ENCODE peak calls at places on chromosome 9, in ten cellular contexts. One of them, this sample, is unnamed.

GRCh38 chr9:123712399-123712798 is 217.5 kb downstream of the DENND1A start:
- DNase-seq in natural killer cell: no peak
- DNase-seq in HS-5: no peak
- DNase-seq in anterior cingulate cortex: no peak
- DNase-seq in T1000: no peak
- DNase-seq in cardiac fibroblast: peak; percentile 20
- DNase-seq in 8988T: no peak
- DNase-seq in head of caudate nucleus: no peak
- DNase-seq in CD4-positive, alpha-beta T cell: no peak
- DNase-seq in activated CD8-positive, alpha-beta memory T cell treated with anti-CD3 and anti-CD28 coated beads for 24 hours: no peak
- DNase-seq in this sample: peak; percentile 51

GRCh38 chr9:113742471-113742870 is 133.6 kb upstream of the ZNF618 start:
- DNase-seq in HS-5: no peak
- DNase-seq in T1000: no peak
- DNase-seq in CD4-positive, alpha-beta T cell: no peak
- DNase-seq in activated CD8-positive, alpha-beta memory T cell treated with anti-CD3 and anti-CD28 coated beads for 24 hours: no peak
- DNase-seq in cardiac fibroblast: no peak
- DNase-seq in natural killer cell: no peak
- DNase-seq in 8988T: no peak
- DNase-seq in anterior cingulate cortex: no peak
- DNase-seq in head of caudate nucleus: no peak
- DNase-seq in this sample: no peak

GRCh38 chr9:136399176-136400037 is 563 bp downstream of the SNAPC4 start:
- DNase-seq in anterior cingulate cortex: no peak
- DNase-seq in CD4-positive, alpha-beta T cell: no peak
- DNase-seq in activated CD8-positive, alpha-beta memory T cell treated with anti-CD3 and anti-CD28 coated beads for 24 hours: peak; percentile 77
- DNase-seq in T1000: no peak
- DNase-seq in head of caudate nucleus: no peak
- DNase-seq in 8988T: no peak
- DNase-seq in HS-5: no peak
- DNase-seq in natural killer cell: no peak
- DNase-seq in cardiac fibroblast: peak; percentile 24
- DNase-seq in this sample: peak; percentile 23

GRCh38 chr9:127108182-127108876 is 14.1 kb downstream of the ANGPTL2 start:
- DNase-seq in CD4-positive, alpha-beta T cell: no peak
- DNase-seq in 8988T: no peak
- DNase-seq in cardiac fibroblast: no peak
- DNase-seq in HS-5: no peak
- DNase-seq in natural killer cell: no peak
- DNase-seq in T1000: no peak
- DNase-seq in head of caudate nucleus: no peak
- DNase-seq in activated CD8-positive, alpha-beta memory T cell treated with anti-CD3 and anti-CD28 coated beads for 24 hours: no peak
- DNase-seq in anterior cingulate cortex: no peak
- DNase-seq in this sample: no peak

GRCh38 chr9:135032868-135033460 is 54.5 kb upstream of the OLFM1 start:
- DNase-seq in 8988T: no peak
- DNase-seq in activated CD8-positive, alpha-beta memory T cell treated with anti-CD3 and anti-CD28 coated beads for 24 hours: no peak
- DNase-seq in HS-5: no peak
- DNase-seq in head of caudate nucleus: no peak
- DNase-seq in anterior cingulate cortex: no peak
- DNase-seq in T1000: no peak
- DNase-seq in cardiac fibroblast: no peak
- DNase-seq in natural killer cell: no peak
- DNase-seq in CD4-positive, alpha-beta T cell: no peak
- DNase-seq in this sample: no peak

GRCh38 chr9:131743501-131743900 is 3.6 kb upstream of the RAPGEF1 start:
- DNase-seq in 8988T: no peak
- DNase-seq in natural killer cell: no peak
- DNase-seq in T1000: no peak
- DNase-seq in activated CD8-positive, alpha-beta memory T cell treated with anti-CD3 and anti-CD28 coated beads for 24 hours: no peak
- DNase-seq in HS-5: no peak
- DNase-seq in cardiac fibroblast: no peak
- DNase-seq in CD4-positive, alpha-beta T cell: no peak
- DNase-seq in anterior cingulate cortex: no peak
- DNase-seq in head of caudate nucleus: no peak
- DNase-seq in this sample: no peak

GRCh38 chr9:83620841-83621636 is 1.9 kb upstream of the IDNK start:
- DNase-seq in head of caudate nucleus: no peak
- DNase-seq in CD4-positive, alpha-beta T cell: peak; percentile 26
- DNase-seq in natural killer cell: peak; percentile 27
- DNase-seq in cardiac fibroblast: peak; percentile 65
- DNase-seq in HS-5: no peak
- DNase-seq in 8988T: peak; percentile 27
- DNase-seq in T1000: peak; percentile 36
- DNase-seq in anterior cingulate cortex: no peak
- DNase-seq in activated CD8-positive, alpha-beta memory T cell treated with anti-CD3 and anti-CD28 coated beads for 24 hours: peak; percentile 64
- DNase-seq in this sample: peak; percentile 59

GRCh38 chr9:98778711-98779530 is 17.4 kb downstream of the ANKS6 start:
- DNase-seq in CD4-positive, alpha-beta T cell: no peak
- DNase-seq in head of caudate nucleus: no peak
- DNase-seq in cardiac fibroblast: no peak
- DNase-seq in natural killer cell: no peak
- DNase-seq in activated CD8-positive, alpha-beta memory T cell treated with anti-CD3 and anti-CD28 coated beads for 24 hours: no peak
- DNase-seq in HS-5: no peak
- DNase-seq in anterior cingulate cortex: no peak
- DNase-seq in T1000: no peak
- DNase-seq in 8988T: no peak
- DNase-seq in this sample: no peak

GRCh38 chr9:115333671-115334070 is 215.7 kb upstream of the TNC start:
- DNase-seq in 8988T: no peak
- DNase-seq in activated CD8-positive, alpha-beta memory T cell treated with anti-CD3 and anti-CD28 coated beads for 24 hours: no peak
- DNase-seq in CD4-positive, alpha-beta T cell: no peak
- DNase-seq in T1000: peak; percentile 20
- DNase-seq in natural killer cell: no peak
- DNase-seq in head of caudate nucleus: no peak
- DNase-seq in anterior cingulate cortex: no peak
- DNase-seq in cardiac fibroblast: no peak
- DNase-seq in HS-5: no peak
- DNase-seq in this sample: no peak

GRCh38 chr9:83472221-83472665 is 66.0 kb downstream of the FRMD3 start:
- DNase-seq in T1000: peak; percentile 22
- DNase-seq in head of caudate nucleus: no peak
- DNase-seq in HS-5: peak; percentile 60
- DNase-seq in CD4-positive, alpha-beta T cell: no peak
- DNase-seq in anterior cingulate cortex: no peak
- DNase-seq in 8988T: no peak
- DNase-seq in cardiac fibroblast: peak; percentile 96
- DNase-seq in activated CD8-positive, alpha-beta memory T cell treated with anti-CD3 and anti-CD28 coated beads for 24 hours: no peak
- DNase-seq in natural killer cell: no peak
- DNase-seq in this sample: peak; percentile 91

GRCh38 chr9:129182625-129183494 is 4.8 kb upstream of the IER5L start:
- DNase-seq in head of caudate nucleus: no peak
- DNase-seq in natural killer cell: no peak
- DNase-seq in activated CD8-positive, alpha-beta memory T cell treated with anti-CD3 and anti-CD28 coated beads for 24 hours: no peak
- DNase-seq in anterior cingulate cortex: no peak
- DNase-seq in 8988T: peak; percentile 87
- DNase-seq in HS-5: no peak
- DNase-seq in T1000: no peak
- DNase-seq in CD4-positive, alpha-beta T cell: no peak
- DNase-seq in cardiac fibroblast: peak; percentile 40
- DNase-seq in this sample: no peak

GRCh38 chr9:15889555-15889954 is 336.7 kb downstream of the CCDC171 start:
- DNase-seq in T1000: no peak
- DNase-seq in cardiac fibroblast: peak; percentile 70
- DNase-seq in activated CD8-positive, alpha-beta memory T cell treated with anti-CD3 and anti-CD28 coated beads for 24 hours: no peak
- DNase-seq in CD4-positive, alpha-beta T cell: no peak
- DNase-seq in natural killer cell: no peak
- DNase-seq in HS-5: peak; percentile 0
- DNase-seq in 8988T: no peak
- DNase-seq in head of caudate nucleus: no peak
- DNase-seq in anterior cingulate cortex: no peak
- DNase-seq in this sample: peak; percentile 25

GRCh38 chr9:91898451-91899433 is 51.3 kb downstream of the ROR2 start:
- DNase-seq in cardiac fibroblast: peak; percentile 9
- DNase-seq in CD4-positive, alpha-beta T cell: no peak
- DNase-seq in natural killer cell: no peak
- DNase-seq in 8988T: no peak
- DNase-seq in T1000: no peak
- DNase-seq in HS-5: no peak
- DNase-seq in anterior cingulate cortex: no peak
- DNase-seq in activated CD8-positive, alpha-beta memory T cell treated with anti-CD3 and anti-CD28 coated beads for 24 hours: no peak
- DNase-seq in head of caudate nucleus: no peak
- DNase-seq in this sample: peak; percentile 71

GRCh38 chr9:78298046-78298511 is 1.2 kb downstream of the PSAT1 start:
- DNase-seq in natural killer cell: no peak
- DNase-seq in activated CD8-positive, alpha-beta memory T cell treated with anti-CD3 and anti-CD28 coated beads for 24 hours: peak; percentile 63
- DNase-seq in head of caudate nucleus: peak; percentile 37
- DNase-seq in cardiac fibroblast: peak; percentile 12
- DNase-seq in HS-5: no peak
- DNase-seq in anterior cingulate cortex: peak; percentile 10
- DNase-seq in CD4-positive, alpha-beta T cell: no peak
- DNase-seq in 8988T: no peak
- DNase-seq in T1000: no peak
- DNase-seq in this sample: peak; percentile 10

GRCh38 chr9:6153425-6153824 is 62.2 kb upstream of the IL33 start:
- DNase-seq in cardiac fibroblast: peak; percentile 77
- DNase-seq in natural killer cell: no peak
- DNase-seq in head of caudate nucleus: no peak
- DNase-seq in anterior cingulate cortex: no peak
- DNase-seq in activated CD8-positive, alpha-beta memory T cell treated with anti-CD3 and anti-CD28 coated beads for 24 hours: no peak
- DNase-seq in 8988T: no peak
- DNase-seq in CD4-positive, alpha-beta T cell: no peak
- DNase-seq in HS-5: peak; percentile 58
- DNase-seq in T1000: no peak
- DNase-seq in this sample: peak; percentile 67

GRCh38 chr9:133342570-133342969 is 5.4 kb downstream of the MED22 start:
- DNase-seq in natural killer cell: no peak
- DNase-seq in anterior cingulate cortex: no peak
- DNase-seq in HS-5: no peak
- DNase-seq in cardiac fibroblast: no peak
- DNase-seq in CD4-positive, alpha-beta T cell: no peak
- DNase-seq in head of caudate nucleus: no peak
- DNase-seq in T1000: no peak
- DNase-seq in 8988T: peak; percentile 59
- DNase-seq in activated CD8-positive, alpha-beta memory T cell treated with anti-CD3 and anti-CD28 coated beads for 24 hours: no peak
- DNase-seq in this sample: no peak

GRCh38 chr9:4489919-4490704 is at the start of gene SLC1A1:
- DNase-seq in HS-5: peak; percentile 68
- DNase-seq in CD4-positive, alpha-beta T cell: peak; percentile 20
- DNase-seq in T1000: peak; percentile 52
- DNase-seq in 8988T: peak; percentile 30
- DNase-seq in natural killer cell: no peak
- DNase-seq in anterior cingulate cortex: peak; percentile 57
- DNase-seq in cardiac fibroblast: peak; percentile 78
- DNase-seq in activated CD8-positive, alpha-beta memory T cell treated with anti-CD3 and anti-CD28 coated beads for 24 hours: peak; percentile 68
- DNase-seq in head of caudate nucleus: peak; percentile 73
- DNase-seq in this sample: peak; percentile 46

GRCh38 chr9:14213504-14213903 is 100.4 kb downstream of the NFIB start:
- DNase-seq in activated CD8-positive, alpha-beta memory T cell treated with anti-CD3 and anti-CD28 coated beads for 24 hours: no peak
- DNase-seq in T1000: no peak
- DNase-seq in natural killer cell: no peak
- DNase-seq in HS-5: no peak
- DNase-seq in CD4-positive, alpha-beta T cell: no peak
- DNase-seq in cardiac fibroblast: no peak
- DNase-seq in head of caudate nucleus: no peak
- DNase-seq in anterior cingulate cortex: no peak
- DNase-seq in 8988T: no peak
- DNase-seq in this sample: no peak

GRCh38 chr9:114179516-114179915 is 24.2 kb downstream of the COL27A1 start:
- DNase-seq in HS-5: no peak
- DNase-seq in activated CD8-positive, alpha-beta memory T cell treated with anti-CD3 and anti-CD28 coated beads for 24 hours: no peak
- DNase-seq in 8988T: no peak
- DNase-seq in anterior cingulate cortex: no peak
- DNase-seq in head of caudate nucleus: no peak
- DNase-seq in T1000: no peak
- DNase-seq in natural killer cell: no peak
- DNase-seq in CD4-positive, alpha-beta T cell: no peak
- DNase-seq in cardiac fibroblast: no peak
- DNase-seq in this sample: no peak

GRCh38 chr9:117303643-117304230 is 111.1 kb downstream of the ASTN2 start:
- DNase-seq in cardiac fibroblast: no peak
- DNase-seq in CD4-positive, alpha-beta T cell: no peak
- DNase-seq in HS-5: no peak
- DNase-seq in 8988T: no peak
- DNase-seq in T1000: no peak
- DNase-seq in anterior cingulate cortex: no peak
- DNase-seq in natural killer cell: no peak
- DNase-seq in head of caudate nucleus: no peak
- DNase-seq in activated CD8-positive, alpha-beta memory T cell treated with anti-CD3 and anti-CD28 coated beads for 24 hours: no peak
- DNase-seq in this sample: no peak

GRCh38 chr9:69036319-69036718 is 767 bp downstream of the FXN start:
- DNase-seq in cardiac fibroblast: peak; percentile 45
- DNase-seq in head of caudate nucleus: no peak
- DNase-seq in CD4-positive, alpha-beta T cell: no peak
- DNase-seq in 8988T: no peak
- DNase-seq in HS-5: no peak
- DNase-seq in anterior cingulate cortex: no peak
- DNase-seq in T1000: no peak
- DNase-seq in activated CD8-positive, alpha-beta memory T cell treated with anti-CD3 and anti-CD28 coated beads for 24 hours: peak; percentile 66
- DNase-seq in natural killer cell: no peak
- DNase-seq in this sample: peak; percentile 24

GRCh38 chr9:133950206-133950915 is 41.8 kb downstream of the VAV2 start:
- DNase-seq in cardiac fibroblast: peak; percentile 56
- DNase-seq in natural killer cell: no peak
- DNase-seq in 8988T: no peak
- DNase-seq in head of caudate nucleus: no peak
- DNase-seq in activated CD8-positive, alpha-beta memory T cell treated with anti-CD3 and anti-CD28 coated beads for 24 hours: no peak
- DNase-seq in anterior cingulate cortex: no peak
- DNase-seq in HS-5: no peak
- DNase-seq in T1000: no peak
- DNase-seq in CD4-positive, alpha-beta T cell: no peak
- DNase-seq in this sample: no peak

GRCh38 chr9:19513671-19514275 is 105.0 kb downstream of the ACER2 start:
- DNase-seq in T1000: no peak
- DNase-seq in natural killer cell: no peak
- DNase-seq in cardiac fibroblast: peak; percentile 9
- DNase-seq in head of caudate nucleus: no peak
- DNase-seq in activated CD8-positive, alpha-beta memory T cell treated with anti-CD3 and anti-CD28 coated beads for 24 hours: no peak
- DNase-seq in anterior cingulate cortex: no peak
- DNase-seq in 8988T: no peak
- DNase-seq in HS-5: no peak
- DNase-seq in CD4-positive, alpha-beta T cell: no peak
- DNase-seq in this sample: no peak

GRCh38 chr9:38394419-38394818 is 1.9 kb downstream of the ALDH1B1 start:
- DNase-seq in CD4-positive, alpha-beta T cell: no peak
- DNase-seq in 8988T: no peak
- DNase-seq in T1000: no peak
- DNase-seq in HS-5: no peak
- DNase-seq in activated CD8-positive, alpha-beta memory T cell treated with anti-CD3 and anti-CD28 coated beads for 24 hours: no peak
- DNase-seq in cardiac fibroblast: no peak
- DNase-seq in anterior cingulate cortex: no peak
- DNase-seq in head of caudate nucleus: no peak
- DNase-seq in natural killer cell: no peak
- DNase-seq in this sample: no peak

GRCh38 chr9:112753725-112754124 is 3.2 kb downstream of the SNX30 start:
- DNase-seq in natural killer cell: no peak
- DNase-seq in T1000: no peak
- DNase-seq in head of caudate nucleus: no peak
- DNase-seq in 8988T: peak; percentile 64
- DNase-seq in activated CD8-positive, alpha-beta memory T cell treated with anti-CD3 and anti-CD28 coated beads for 24 hours: no peak
- DNase-seq in cardiac fibroblast: peak; percentile 86
- DNase-seq in anterior cingulate cortex: no peak
- DNase-seq in HS-5: peak; percentile 76
- DNase-seq in CD4-positive, alpha-beta T cell: no peak
- DNase-seq in this sample: peak; percentile 87

GRCh38 chr9:13513710-13514444 is 234.4 kb upstream of the MPDZ start:
- DNase-seq in 8988T: no peak
- DNase-seq in activated CD8-positive, alpha-beta memory T cell treated with anti-CD3 and anti-CD28 coated beads for 24 hours: no peak
- DNase-seq in HS-5: no peak
- DNase-seq in T1000: peak; percentile 7
- DNase-seq in natural killer cell: no peak
- DNase-seq in head of caudate nucleus: no peak
- DNase-seq in anterior cingulate cortex: no peak
- DNase-seq in CD4-positive, alpha-beta T cell: no peak
- DNase-seq in cardiac fibroblast: peak; percentile 67
- DNase-seq in this sample: no peak

GRCh38 chr9:128011071-128011817 is 30.5 kb upstream of the EEIG1 start:
- DNase-seq in natural killer cell: no peak
- DNase-seq in T1000: no peak
- DNase-seq in 8988T: no peak
- DNase-seq in cardiac fibroblast: no peak
- DNase-seq in head of caudate nucleus: peak; percentile 17
- DNase-seq in HS-5: no peak
- DNase-seq in CD4-positive, alpha-beta T cell: no peak
- DNase-seq in anterior cingulate cortex: no peak
- DNase-seq in activated CD8-positive, alpha-beta memory T cell treated with anti-CD3 and anti-CD28 coated beads for 24 hours: no peak
- DNase-seq in this sample: no peak

GRCh38 chr9:21443849-21444625 is 3.8 kb downstream of the IFNA1 start:
- DNase-seq in cardiac fibroblast: no peak
- DNase-seq in T1000: no peak
- DNase-seq in CD4-positive, alpha-beta T cell: peak; percentile 13
- DNase-seq in head of caudate nucleus: no peak
- DNase-seq in 8988T: no peak
- DNase-seq in natural killer cell: no peak
- DNase-seq in anterior cingulate cortex: no peak
- DNase-seq in activated CD8-positive, alpha-beta memory T cell treated with anti-CD3 and anti-CD28 coated beads for 24 hours: no peak
- DNase-seq in HS-5: no peak
- DNase-seq in this sample: no peak

This sample was measured in fibroblast of mammary gland.